ENCODE peak calls at places on chromosome 7, in nine cellular contexts. One of them, this sample, is unnamed.

GRCh38 chr7:517848-518629 is 1.6 kb downstream of the PDGFA start:
- DNase-seq in foreskin keratinocyte: peak
- DNase-seq in left cardiac atrium: peak
- DNase-seq in T1000: peak
- DNase-seq in stimulated activated CD4-positive, alpha-beta T cell treated with anti-CD3 and anti-CD28 coated beads, Interleukin-15, amount 100 ng/mL, for 24 hours: peak
- DNase-seq in HTR-8/SVneo: no peak
- DNase-seq in naive thymus-derived CD8-positive, alpha-beta T cell: no peak
- DNase-seq in activated CD4-positive, alpha-beta T cell treated with anti-CD3 and anti-CD28 coated beads for 48 hours: peak
- DNase-seq in activated T-cell treated with anti-CD3 and anti-CD28 coated beads, Interleukin-2, amount 50 U/mL, for 72 hours: peak
- DNase-seq in this sample: no peak

GRCh38 chr7:5679047-5679740 is 102.3 kb downstream of the RNF216 start:
- DNase-seq in naive thymus-derived CD8-positive, alpha-beta T cell: no peak
- DNase-seq in activated T-cell treated with anti-CD3 and anti-CD28 coated beads, Interleukin-2, amount 50 U/mL, for 72 hours: no peak
- DNase-seq in stimulated activated CD4-positive, alpha-beta T cell treated with anti-CD3 and anti-CD28 coated beads, Interleukin-15, amount 100 ng/mL, for 24 hours: no peak
- DNase-seq in T1000: no peak
- DNase-seq in HTR-8/SVneo: no peak
- DNase-seq in activated CD4-positive, alpha-beta T cell treated with anti-CD3 and anti-CD28 coated beads for 48 hours: no peak
- DNase-seq in left cardiac atrium: no peak
- DNase-seq in foreskin keratinocyte: no peak
- DNase-seq in this sample: no peak

GRCh38 chr7:97513326-97513725 is 218.6 kb upstream of the TAC1 start:
- DNase-seq in stimulated activated CD4-positive, alpha-beta T cell treated with anti-CD3 and anti-CD28 coated beads, Interleukin-15, amount 100 ng/mL, for 24 hours: no peak
- DNase-seq in naive thymus-derived CD8-positive, alpha-beta T cell: no peak
- DNase-seq in foreskin keratinocyte: no peak
- DNase-seq in left cardiac atrium: no peak
- DNase-seq in T1000: no peak
- DNase-seq in HTR-8/SVneo: no peak
- DNase-seq in activated CD4-positive, alpha-beta T cell treated with anti-CD3 and anti-CD28 coated beads for 48 hours: no peak
- DNase-seq in activated T-cell treated with anti-CD3 and anti-CD28 coated beads, Interleukin-2, amount 50 U/mL, for 72 hours: no peak
- DNase-seq in this sample: peak

GRCh38 chr7:74625446-74625845 is 32.1 kb upstream of the GTF2I start:
- DNase-seq in foreskin keratinocyte: no peak
- DNase-seq in naive thymus-derived CD8-positive, alpha-beta T cell: no peak
- DNase-seq in left cardiac atrium: no peak
- DNase-seq in T1000: no peak
- DNase-seq in activated T-cell treated with anti-CD3 and anti-CD28 coated beads, Interleukin-2, amount 50 U/mL, for 72 hours: no peak
- DNase-seq in stimulated activated CD4-positive, alpha-beta T cell treated with anti-CD3 and anti-CD28 coated beads, Interleukin-15, amount 100 ng/mL, for 24 hours: no peak
- DNase-seq in activated CD4-positive, alpha-beta T cell treated with anti-CD3 and anti-CD28 coated beads for 48 hours: no peak
- DNase-seq in HTR-8/SVneo: no peak
- DNase-seq in this sample: no peak

GRCh38 chr7:127652333-127653248 is 597 bp downstream of the SND1 start:
- DNase-seq in naive thymus-derived CD8-positive, alpha-beta T cell: no peak
- DNase-seq in stimulated activated CD4-positive, alpha-beta T cell treated with anti-CD3 and anti-CD28 coated beads, Interleukin-15, amount 100 ng/mL, for 24 hours: no peak
- DNase-seq in T1000: no peak
- DNase-seq in left cardiac atrium: no peak
- DNase-seq in activated CD4-positive, alpha-beta T cell treated with anti-CD3 and anti-CD28 coated beads for 48 hours: no peak
- DNase-seq in HTR-8/SVneo: no peak
- DNase-seq in activated T-cell treated with anti-CD3 and anti-CD28 coated beads, Interleukin-2, amount 50 U/mL, for 72 hours: no peak
- DNase-seq in foreskin keratinocyte: peak
- DNase-seq in this sample: no peak

GRCh38 chr7:149721084-149721601 is 52.2 kb downstream of the ZNF467 start:
- DNase-seq in activated T-cell treated with anti-CD3 and anti-CD28 coated beads, Interleukin-2, amount 50 U/mL, for 72 hours: no peak
- DNase-seq in foreskin keratinocyte: no peak
- DNase-seq in activated CD4-positive, alpha-beta T cell treated with anti-CD3 and anti-CD28 coated beads for 48 hours: no peak
- DNase-seq in HTR-8/SVneo: no peak
- DNase-seq in T1000: no peak
- DNase-seq in naive thymus-derived CD8-positive, alpha-beta T cell: no peak
- DNase-seq in stimulated activated CD4-positive, alpha-beta T cell treated with anti-CD3 and anti-CD28 coated beads, Interleukin-15, amount 100 ng/mL, for 24 hours: no peak
- DNase-seq in left cardiac atrium: no peak
- DNase-seq in this sample: no peak

GRCh38 chr7:7190142-7190541 is 7.8 kb downstream of the C1GALT1 start:
- DNase-seq in foreskin keratinocyte: no peak
- DNase-seq in naive thymus-derived CD8-positive, alpha-beta T cell: no peak
- DNase-seq in activated T-cell treated with anti-CD3 and anti-CD28 coated beads, Interleukin-2, amount 50 U/mL, for 72 hours: no peak
- DNase-seq in activated CD4-positive, alpha-beta T cell treated with anti-CD3 and anti-CD28 coated beads for 48 hours: no peak
- DNase-seq in left cardiac atrium: no peak
- DNase-seq in stimulated activated CD4-positive, alpha-beta T cell treated with anti-CD3 and anti-CD28 coated beads, Interleukin-15, amount 100 ng/mL, for 24 hours: no peak
- DNase-seq in HTR-8/SVneo: no peak
- DNase-seq in T1000: no peak
- DNase-seq in this sample: no peak

GRCh38 chr7:6637544-6638229 is 569 bp downstream of the ZNF316 start:
- DNase-seq in HTR-8/SVneo: peak
- DNase-seq in stimulated activated CD4-positive, alpha-beta T cell treated with anti-CD3 and anti-CD28 coated beads, Interleukin-15, amount 100 ng/mL, for 24 hours: peak
- DNase-seq in left cardiac atrium: no peak
- DNase-seq in activated CD4-positive, alpha-beta T cell treated with anti-CD3 and anti-CD28 coated beads for 48 hours: peak
- DNase-seq in activated T-cell treated with anti-CD3 and anti-CD28 coated beads, Interleukin-2, amount 50 U/mL, for 72 hours: peak
- DNase-seq in foreskin keratinocyte: no peak
- DNase-seq in T1000: no peak
- DNase-seq in naive thymus-derived CD8-positive, alpha-beta T cell: peak
- DNase-seq in this sample: peak

GRCh38 chr7:112484671-112485097 is 3.9 kb downstream of the LSMEM1 start:
- DNase-seq in activated CD4-positive, alpha-beta T cell treated with anti-CD3 and anti-CD28 coated beads for 48 hours: no peak
- DNase-seq in T1000: peak
- DNase-seq in stimulated activated CD4-positive, alpha-beta T cell treated with anti-CD3 and anti-CD28 coated beads, Interleukin-15, amount 100 ng/mL, for 24 hours: no peak
- DNase-seq in HTR-8/SVneo: peak
- DNase-seq in naive thymus-derived CD8-positive, alpha-beta T cell: no peak
- DNase-seq in left cardiac atrium: peak
- DNase-seq in activated T-cell treated with anti-CD3 and anti-CD28 coated beads, Interleukin-2, amount 50 U/mL, for 72 hours: no peak
- DNase-seq in foreskin keratinocyte: no peak
- DNase-seq in this sample: no peak

GRCh38 chr7:133829336-133829897 is 297.7 kb upstream of the LRGUK start:
- DNase-seq in stimulated activated CD4-positive, alpha-beta T cell treated with anti-CD3 and anti-CD28 coated beads, Interleukin-15, amount 100 ng/mL, for 24 hours: no peak
- DNase-seq in left cardiac atrium: no peak
- DNase-seq in activated CD4-positive, alpha-beta T cell treated with anti-CD3 and anti-CD28 coated beads for 48 hours: no peak
- DNase-seq in foreskin keratinocyte: peak
- DNase-seq in naive thymus-derived CD8-positive, alpha-beta T cell: no peak
- DNase-seq in T1000: no peak
- DNase-seq in activated T-cell treated with anti-CD3 and anti-CD28 coated beads, Interleukin-2, amount 50 U/mL, for 72 hours: no peak
- DNase-seq in HTR-8/SVneo: no peak
- DNase-seq in this sample: no peak

GRCh38 chr7:50068850-50069551 is 24.0 kb downstream of the ZPBP start:
- DNase-seq in left cardiac atrium: no peak
- DNase-seq in stimulated activated CD4-positive, alpha-beta T cell treated with anti-CD3 and anti-CD28 coated beads, Interleukin-15, amount 100 ng/mL, for 24 hours: peak
- DNase-seq in foreskin keratinocyte: peak
- DNase-seq in T1000: peak
- DNase-seq in HTR-8/SVneo: no peak
- DNase-seq in naive thymus-derived CD8-positive, alpha-beta T cell: peak
- DNase-seq in activated T-cell treated with anti-CD3 and anti-CD28 coated beads, Interleukin-2, amount 50 U/mL, for 72 hours: peak
- DNase-seq in activated CD4-positive, alpha-beta T cell treated with anti-CD3 and anti-CD28 coated beads for 48 hours: peak
- DNase-seq in this sample: no peak

GRCh38 chr7:47724335-47724982 is 142.5 kb upstream of the TNS3 start:
- DNase-seq in activated T-cell treated with anti-CD3 and anti-CD28 coated beads, Interleukin-2, amount 50 U/mL, for 72 hours: no peak
- DNase-seq in HTR-8/SVneo: peak
- DNase-seq in activated CD4-positive, alpha-beta T cell treated with anti-CD3 and anti-CD28 coated beads for 48 hours: no peak
- DNase-seq in naive thymus-derived CD8-positive, alpha-beta T cell: no peak
- DNase-seq in T1000: no peak
- DNase-seq in left cardiac atrium: no peak
- DNase-seq in stimulated activated CD4-positive, alpha-beta T cell treated with anti-CD3 and anti-CD28 coated beads, Interleukin-15, amount 100 ng/mL, for 24 hours: no peak
- DNase-seq in foreskin keratinocyte: peak
- DNase-seq in this sample: no peak

GRCh38 chr7:139562972-139563565 is 39.6 kb downstream of the CLEC2L start:
- DNase-seq in activated T-cell treated with anti-CD3 and anti-CD28 coated beads, Interleukin-2, amount 50 U/mL, for 72 hours: no peak
- DNase-seq in stimulated activated CD4-positive, alpha-beta T cell treated with anti-CD3 and anti-CD28 coated beads, Interleukin-15, amount 100 ng/mL, for 24 hours: no peak
- DNase-seq in T1000: no peak
- DNase-seq in foreskin keratinocyte: no peak
- DNase-seq in HTR-8/SVneo: no peak
- DNase-seq in naive thymus-derived CD8-positive, alpha-beta T cell: no peak
- DNase-seq in activated CD4-positive, alpha-beta T cell treated with anti-CD3 and anti-CD28 coated beads for 48 hours: no peak
- DNase-seq in left cardiac atrium: no peak
- DNase-seq in this sample: no peak

GRCh38 chr7:48424731-48425130 is 253.5 kb downstream of the ABCA13 start:
- DNase-seq in stimulated activated CD4-positive, alpha-beta T cell treated with anti-CD3 and anti-CD28 coated beads, Interleukin-15, amount 100 ng/mL, for 24 hours: peak
- DNase-seq in activated T-cell treated with anti-CD3 and anti-CD28 coated beads, Interleukin-2, amount 50 U/mL, for 72 hours: no peak
- DNase-seq in activated CD4-positive, alpha-beta T cell treated with anti-CD3 and anti-CD28 coated beads for 48 hours: no peak
- DNase-seq in T1000: no peak
- DNase-seq in HTR-8/SVneo: no peak
- DNase-seq in foreskin keratinocyte: peak
- DNase-seq in naive thymus-derived CD8-positive, alpha-beta T cell: no peak
- DNase-seq in left cardiac atrium: no peak
- DNase-seq in this sample: peak

GRCh38 chr7:74479961-74480829 is 26.5 kb downstream of the GTF2IRD1 start:
- DNase-seq in naive thymus-derived CD8-positive, alpha-beta T cell: no peak
- DNase-seq in left cardiac atrium: peak
- DNase-seq in stimulated activated CD4-positive, alpha-beta T cell treated with anti-CD3 and anti-CD28 coated beads, Interleukin-15, amount 100 ng/mL, for 24 hours: no peak
- DNase-seq in T1000: no peak
- DNase-seq in foreskin keratinocyte: peak
- DNase-seq in activated T-cell treated with anti-CD3 and anti-CD28 coated beads, Interleukin-2, amount 50 U/mL, for 72 hours: no peak
- DNase-seq in activated CD4-positive, alpha-beta T cell treated with anti-CD3 and anti-CD28 coated beads for 48 hours: no peak
- DNase-seq in HTR-8/SVneo: no peak
- DNase-seq in this sample: peak

GRCh38 chr7:40658731-40659130 is 523.9 kb downstream of the SUGCT start:
- DNase-seq in HTR-8/SVneo: no peak
- DNase-seq in left cardiac atrium: no peak
- DNase-seq in stimulated activated CD4-positive, alpha-beta T cell treated with anti-CD3 and anti-CD28 coated beads, Interleukin-15, amount 100 ng/mL, for 24 hours: no peak
- DNase-seq in foreskin keratinocyte: peak
- DNase-seq in T1000: no peak
- DNase-seq in activated CD4-positive, alpha-beta T cell treated with anti-CD3 and anti-CD28 coated beads for 48 hours: no peak
- DNase-seq in activated T-cell treated with anti-CD3 and anti-CD28 coated beads, Interleukin-2, amount 50 U/mL, for 72 hours: no peak
- DNase-seq in naive thymus-derived CD8-positive, alpha-beta T cell: no peak
- DNase-seq in this sample: no peak

GRCh38 chr7:152553671-152554317 is 118.0 kb upstream of the KMT2C start:
- DNase-seq in activated T-cell treated with anti-CD3 and anti-CD28 coated beads, Interleukin-2, amount 50 U/mL, for 72 hours: no peak
- DNase-seq in T1000: no peak
- DNase-seq in left cardiac atrium: no peak
- DNase-seq in foreskin keratinocyte: no peak
- DNase-seq in activated CD4-positive, alpha-beta T cell treated with anti-CD3 and anti-CD28 coated beads for 48 hours: no peak
- DNase-seq in naive thymus-derived CD8-positive, alpha-beta T cell: no peak
- DNase-seq in HTR-8/SVneo: no peak
- DNase-seq in stimulated activated CD4-positive, alpha-beta T cell treated with anti-CD3 and anti-CD28 coated beads, Interleukin-15, amount 100 ng/mL, for 24 hours: no peak
- DNase-seq in this sample: no peak

GRCh38 chr7:27560706-27561235 is 101.9 kb downstream of the HIBADH start:
- DNase-seq in stimulated activated CD4-positive, alpha-beta T cell treated with anti-CD3 and anti-CD28 coated beads, Interleukin-15, amount 100 ng/mL, for 24 hours: no peak
- DNase-seq in activated CD4-positive, alpha-beta T cell treated with anti-CD3 and anti-CD28 coated beads for 48 hours: no peak
- DNase-seq in HTR-8/SVneo: no peak
- DNase-seq in naive thymus-derived CD8-positive, alpha-beta T cell: no peak
- DNase-seq in activated T-cell treated with anti-CD3 and anti-CD28 coated beads, Interleukin-2, amount 50 U/mL, for 72 hours: no peak
- DNase-seq in foreskin keratinocyte: peak
- DNase-seq in left cardiac atrium: no peak
- DNase-seq in T1000: no peak
- DNase-seq in this sample: no peak

GRCh38 chr7:151007469-151007898 is 16.7 kb downstream of the NOS3 start:
- DNase-seq in T1000: no peak
- DNase-seq in HTR-8/SVneo: no peak
- DNase-seq in stimulated activated CD4-positive, alpha-beta T cell treated with anti-CD3 and anti-CD28 coated beads, Interleukin-15, amount 100 ng/mL, for 24 hours: no peak
- DNase-seq in foreskin keratinocyte: no peak
- DNase-seq in left cardiac atrium: peak
- DNase-seq in naive thymus-derived CD8-positive, alpha-beta T cell: no peak
- DNase-seq in activated CD4-positive, alpha-beta T cell treated with anti-CD3 and anti-CD28 coated beads for 48 hours: no peak
- DNase-seq in activated T-cell treated with anti-CD3 and anti-CD28 coated beads, Interleukin-2, amount 50 U/mL, for 72 hours: no peak
- DNase-seq in this sample: no peak